ENCODE peak calls at places on chromosomes 5 and 9, in nine cellular contexts. D is IMR-90, G is kidney, Q is neural progenitor cell, I is kidney epithelial cell, B is PC-9, R is HCT116, Z is astrocyte, X is PC-3. L is an unnamed sample. For H3K36me3, the result is how much of the 10 kb centered on the place peaks cover.

GRCh38 chr5:131268758-131269370 is 5.0 kb downstream of the CDC42SE2 start:
- DNase-seq in R (no peak), D (peak), B (no peak), G (no peak), X (no peak), Z (no peak), Q (no peak), I (no peak), L (no peak)

GRCh38 chr9:121860744-121861143 is 209.3 kb downstream of the DAB2IP start:
- DNase-seq in I (no peak), D (peak), Z (peak), R (no peak), Q (no peak), B (peak), X (no peak), G (no peak), L (no peak)

GRCh38 chr9:109232449-109232848 is 65.4 kb upstream of the FRRS1L start:
- DNase-seq in I (no peak), Q (no peak), G (no peak), X (peak), B (no peak), R (no peak), Z (peak), D (peak), L (no peak)

GRCh38 chr9:130320697-130321080 is 55.1 kb downstream of the HMCN2 start:
- DNase-seq in X (peak), Z (no peak), B (peak), D (no peak), I (no peak), R (no peak), G (no peak), Q (peak), L (peak)

GRCh38 chr5:62653001-62653863 is 74.6 kb downstream of the LRRC70 start:
- DNase-seq in D (no peak), G (no peak), Z (no peak), Q (no peak), B (no peak), X (no peak), I (no peak), R (no peak), L (no peak)

GRCh38 chr5:168409601-168410458 is 76.4 kb upstream of the RARS1 start:
- DNase-seq in D (peak), Z (peak), Q (no peak), X (peak), I (no peak), G (no peak), R (peak), B (peak), L (no peak)

GRCh38 chr9:4196376-4196775 is 103.5 kb downstream of the GLIS3 start:
- DNase-seq in Q (no peak), I (peak), X (no peak), Z (peak), D (peak), R (no peak), B (no peak), G (no peak), L (no peak)

GRCh38 chr9:99720455-99721050 is 101.1 kb upstream of the NR4A3 start:
- DNase-seq in G (no peak), I (no peak), D (peak), X (no peak), B (no peak), Q (no peak), R (no peak), Z (peak), L (no peak)

GRCh38 chr9:111759762-111760639 is 34.7 kb downstream of the SHOC1 start:
- DNase-seq in D (peak), X (peak), I (peak), Z (peak), G (no peak), R (peak), B (peak), Q (peak), L (peak)

GRCh38 chr5:80747922-80748321 is 93.1 kb upstream of the DHFR start:
- DNase-seq in G (no peak), X (no peak), R (no peak), D (no peak), Z (no peak), Q (peak), I (no peak), B (no peak), L (no peak)

GRCh38 chr5:169610606-169611005 is 26.5 kb upstream of the DOCK2 start:
- DNase-seq in Q (no peak), D (peak), R (no peak), B (no peak), Z (peak), X (peak), I (no peak), G (no peak), L (no peak)

GRCh38 chr5:101626572-101626971 is 669.5 kb downstream of the SLCO4C1 start:
- DNase-seq in Q (peak), G (no peak), D (no peak), B (no peak), X (no peak), R (no peak), Z (no peak), I (no peak), L (no peak)

GRCh38 chr9:134486127-134486995 is 155.2 kb upstream of the COL5A1 start:
- DNase-seq in Q (no peak), Z (no peak), G (peak), R (no peak), B (no peak), I (no peak), X (no peak), D (no peak), L (no peak)

GRCh38 chr5:122153230-122153629 is 23.9 kb downstream of the ZNF474 start:
- DNase-seq in G (no peak), D (peak), Z (peak), I (no peak), Q (no peak), X (peak), R (no peak), B (no peak), L (no peak)

GRCh38 chr9:86783884-86784283 is 163.4 kb downstream of the GAS1 start:
- DNase-seq in G (no peak), Q (no peak), X (no peak), I (no peak), B (no peak), Z (peak), D (peak), R (no peak), L (no peak)

GRCh38 chr5:34913072-34913471 is 2.2 kb downstream of the RAD1 start:
- DNase-seq in X (no peak), I (no peak), Z (peak), Q (no peak), B (no peak), D (peak), G (no peak), R (no peak), L (no peak)

GRCh38 chr9:92970467-92970923 is 23.2 kb downstream of the FGD3 start:
- DNase-seq in X (peak), Q (peak), Z (peak), R (no peak), D (peak), G (no peak), B (peak), I (no peak), L (no peak)

GRCh38 chr9:120294003-120294402 is 286.0 kb downstream of the CDK5RAP2 start:
- DNase-seq in X (no peak), G (no peak), Q (no peak), B (no peak), R (no peak), Z (no peak), I (no peak), D (no peak), L (no peak)

GRCh38 chr9:120303519-120303918 is 276.4 kb downstream of the CDK5RAP2 start:
- DNase-seq in R (no peak), I (no peak), Z (no peak), G (no peak), X (no peak), D (no peak), B (no peak), Q (no peak), L (no peak)

DNA sequence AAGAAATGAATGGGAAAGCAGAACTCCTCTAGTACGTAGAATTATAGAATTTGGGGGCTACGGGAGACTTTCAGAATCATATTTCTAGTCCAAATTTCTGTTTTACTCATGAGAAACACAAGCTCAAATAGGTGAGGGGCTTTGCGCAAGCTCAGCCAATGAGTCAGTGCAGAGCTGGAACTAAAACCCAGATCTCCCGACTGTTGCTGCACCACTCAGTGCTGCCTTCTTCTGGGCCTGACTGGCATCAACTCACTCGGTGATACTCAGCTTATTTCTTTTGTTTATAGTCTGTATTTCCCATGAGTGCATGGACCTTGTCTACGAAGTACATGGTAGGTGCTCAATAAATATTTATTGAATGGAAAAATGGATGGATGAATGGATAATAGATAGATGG is 280.2 kb downstream of the CDK5RAP2 start:
- DNase-seq in R (no peak), Z (no peak), X (no peak), D (no peak), B (no peak), G (no peak), I (no peak), Q (peak), L (peak)
- TF ChIP-seq CTCF in R (peak), Z (no peak), X (peak), D (no peak), B (peak), G (no peak), I (no peak), Q (peak), L (peak)

GRCh38 chr5:43548358-43548757 is 8.5 kb downstream of the PAIP1 start:
- DNase-seq in B (no peak), I (no peak), Q (no peak), R (no peak), Z (no peak), X (no peak), D (no peak), G (no peak), L (no peak)
- H3K36me3 ChIP-seq in B (half or more), I (under half), Q (under half), R (half or more), Z (under half), X (half or more), D (under half), G (under half), L (half or more)

GRCh38 chr9:84438391-84438790 is 97.8 kb upstream of the SLC28A3 start:
- DNase-seq in G (no peak), Q (no peak), B (no peak), D (no peak), I (no peak), Z (no peak), R (no peak), X (no peak), L (no peak)
- TF ChIP-seq CTCF in G (no peak), Q (no peak), B (no peak), D (no peak), I (no peak), Z (no peak), R (no peak), X (no peak), L (no peak)

GRCh38 chr9:133332381-133332730 is 3.6 kb downstream of the SURF6 start:
- DNase-seq in X (no peak), I (no peak), D (no peak), B (no peak), G (peak), R (no peak), Q (no peak), Z (no peak), L (no peak)
- H3K36me3 ChIP-seq in X (under half), I (under half), D (under half), B (under half), G (under half), R (under half), Q (under half), Z (under half), L (half or more)

GRCh38 chr5:115801984-115802383 is 14.5 kb downstream of the CDO1 start:
- DNase-seq in Z (no peak), D (no peak), R (no peak), B (no peak), I (no peak), X (no peak), Q (no peak), G (no peak), L (no peak)
- TF ChIP-seq CTCF in Z (no peak), D (no peak), R (no peak), B (no peak), I (no peak), X (no peak), Q (no peak), G (no peak), L (no peak)

L was measured in WERI-Rb-1.